ENCODE peak calls at places on chromosomes 3 and 15, in four cellular contexts. One of them, this sample, is unnamed.

GRCh38 chr3:110620118-110620517 is 451.5 kb upstream of the NECTIN3 start:
- DNase-seq in uterus: no peak
- DNase-seq in tibial nerve: no peak
- DNase-seq in adrenal gland: no peak
- DNase-seq in this sample: no peak

GRCh38 chr3:177037241-177037640 is 160.0 kb downstream of the TBL1XR1 start:
- DNase-seq in uterus: no peak
- DNase-seq in tibial nerve: no peak
- DNase-seq in adrenal gland: no peak
- DNase-seq in this sample: no peak

GRCh38 chr15:72838311-72838731 is 54.8 kb upstream of the ADPGK start:
- DNase-seq in uterus: no peak
- DNase-seq in tibial nerve: no peak
- DNase-seq in adrenal gland: no peak
- DNase-seq in this sample: peak

GRCh38 chr3:187101184-187102072 is 37.9 kb downstream of the RPL39L start:
- DNase-seq in uterus: peak
- DNase-seq in tibial nerve: peak
- DNase-seq in adrenal gland: peak
- DNase-seq in this sample: peak

GRCh38 chr15:60592386-60593339 is 113.7 kb upstream of the ICE2 start:
- DNase-seq in uterus: peak
- DNase-seq in tibial nerve: peak
- DNase-seq in adrenal gland: peak
- DNase-seq in this sample: peak

GRCh38 chr15:89462198-89462912 is 34.0 kb downstream of the RHCG start:
- DNase-seq in uterus: no peak
- DNase-seq in tibial nerve: no peak
- DNase-seq in adrenal gland: no peak
- DNase-seq in this sample: no peak

GRCh38 chr3:119297169-119297568 is 3.0 kb downstream of the ARHGAP31 start:
- DNase-seq in uterus: no peak
- DNase-seq in tibial nerve: peak
- DNase-seq in adrenal gland: no peak
- DNase-seq in this sample: no peak

GRCh38 chr3:25894101-25894500 is 104.2 kb downstream of the OXSM start:
- DNase-seq in uterus: no peak
- DNase-seq in tibial nerve: no peak
- DNase-seq in adrenal gland: no peak
- DNase-seq in this sample: no peak

GRCh38 chr3:43023766-43024165 is 44.7 kb downstream of the GASK1A start:
- DNase-seq in uterus: no peak
- DNase-seq in tibial nerve: no peak
- DNase-seq in adrenal gland: no peak
- DNase-seq in this sample: no peak

GRCh38 chr3:194760740-194761139 is 75.1 kb downstream of the FAM43A start:
- DNase-seq in uterus: no peak
- DNase-seq in tibial nerve: no peak
- DNase-seq in adrenal gland: no peak
- DNase-seq in this sample: no peak

GRCh38 chr3:155738580-155739076 is 6.2 kb downstream of the PLCH1 start:
- DNase-seq in uterus: no peak
- DNase-seq in tibial nerve: no peak
- DNase-seq in adrenal gland: no peak
- DNase-seq in this sample: no peak

GRCh38 chr3:126649556-126650092 is 5.3 kb downstream of the TXNRD3 start:
- DNase-seq in uterus: no peak
- DNase-seq in tibial nerve: no peak
- DNase-seq in adrenal gland: no peak
- DNase-seq in this sample: no peak

GRCh38 chr15:62035256-62035908 is 24.9 kb downstream of the VPS13C start:
- DNase-seq in uterus: no peak
- DNase-seq in tibial nerve: no peak
- DNase-seq in adrenal gland: no peak
- DNase-seq in this sample: no peak

GRCh38 chr3:117118604-117119003 is 409.0 kb downstream of the TUSC7 start:
- DNase-seq in uterus: no peak
- DNase-seq in tibial nerve: no peak
- DNase-seq in adrenal gland: no peak
- DNase-seq in this sample: no peak

GRCh38 chr3:30894521-30895289 is at the start of gene GADL1:
- DNase-seq in uterus: no peak
- DNase-seq in tibial nerve: peak
- DNase-seq in adrenal gland: peak
- DNase-seq in this sample: no peak

GRCh38 chr15:53976844-53977392 is 1.3 kb upstream of the UNC13C start:
- DNase-seq in uterus: no peak
- DNase-seq in tibial nerve: no peak
- DNase-seq in adrenal gland: no peak
- DNase-seq in this sample: no peak

GRCh38 chr15:81049835-81050234 is 49.1 kb downstream of the TLNRD1 start:
- DNase-seq in uterus: no peak
- DNase-seq in tibial nerve: no peak
- DNase-seq in adrenal gland: no peak
- DNase-seq in this sample: no peak

GRCh38 chr3:160756907-160757623 is 1.0 kb downstream of the PPM1L start:
- DNase-seq in uterus: no peak
- DNase-seq in tibial nerve: no peak
- DNase-seq in adrenal gland: peak
- DNase-seq in this sample: peak

GRCh38 chr3:67109651-67110204 is 111.6 kb downstream of the KBTBD8 start:
- DNase-seq in uterus: no peak
- DNase-seq in tibial nerve: no peak
- DNase-seq in adrenal gland: no peak
- DNase-seq in this sample: no peak

GRCh38 chr3:25428950-25429349 is 887 bp downstream of the RARB start:
- DNase-seq in uterus: no peak
- DNase-seq in tibial nerve: no peak
- DNase-seq in adrenal gland: no peak
- DNase-seq in this sample: no peak

GRCh38 chr3:63064216-63064755 is 189.1 kb upstream of the CADPS start:
- DNase-seq in uterus: no peak
- DNase-seq in tibial nerve: no peak
- DNase-seq in adrenal gland: no peak
- DNase-seq in this sample: no peak

GRCh38 chr15:60544581-60545115 is 65.7 kb upstream of the ICE2 start:
- DNase-seq in uterus: no peak
- DNase-seq in tibial nerve: no peak
- DNase-seq in adrenal gland: no peak
- DNase-seq in this sample: no peak

GRCh38 chr3:107410606-107411005 is 33.4 kb downstream of the CCDC54 start:
- DNase-seq in uterus: no peak
- DNase-seq in tibial nerve: no peak
- DNase-seq in adrenal gland: no peak
- DNase-seq in this sample: no peak

GRCh38 chr3:42300013-42300412 is 34.0 kb upstream of the CCK start:
- DNase-seq in uterus: no peak
- DNase-seq in tibial nerve: no peak
- DNase-seq in adrenal gland: peak
- DNase-seq in this sample: no peak

DNA sequence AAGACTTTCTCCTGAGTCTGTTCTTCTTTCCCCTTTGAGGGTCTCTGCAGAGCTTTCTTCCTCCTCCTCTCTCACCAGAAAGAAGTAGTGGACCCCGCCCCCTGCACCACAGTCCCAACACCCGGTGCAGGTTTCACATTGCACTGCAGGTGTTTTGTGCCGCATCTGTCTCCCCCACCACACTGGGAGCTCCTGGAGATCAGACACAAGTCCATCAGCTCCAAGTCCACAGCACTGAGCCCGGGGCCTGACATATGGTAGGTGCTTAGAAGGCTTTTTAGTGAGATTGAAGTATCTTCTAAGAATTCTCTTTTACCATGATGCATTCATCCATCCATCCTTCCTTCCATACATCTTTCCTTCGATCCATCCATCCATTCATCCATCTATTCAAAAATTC is 9.8 kb downstream of the STRA6 start:
- DNase-seq in uterus: no peak
- DNase-seq in tibial nerve: no peak
- DNase-seq in adrenal gland: no peak
- DNase-seq in this sample: no peak
- H3K4me3 ChIP-seq in uterus: no peak
- H3K4me3 ChIP-seq in tibial nerve: no peak
- H3K4me3 ChIP-seq in adrenal gland: no peak
- H3K4me3 ChIP-seq in this sample: no peak

GRCh38 chr3:48548731-48549705 is 7.6 kb downstream of the PFKFB4 start:
- DNase-seq in uterus: peak
- DNase-seq in tibial nerve: peak
- DNase-seq in adrenal gland: peak
- DNase-seq in this sample: peak
- TF ChIP-seq CTCF in uterus: peak
- TF ChIP-seq CTCF in tibial nerve: peak
- TF ChIP-seq CTCF in adrenal gland: peak
- TF ChIP-seq CTCF in this sample: no peak

GRCh38 chr15:99451484-99451883 is 114.3 kb upstream of the MEF2A start:
- DNase-seq in uterus: no peak
- DNase-seq in tibial nerve: no peak
- DNase-seq in adrenal gland: no peak
- DNase-seq in this sample: no peak

GRCh38 chr15:99454107-99454809 is 111.5 kb upstream of the MEF2A start:
- DNase-seq in uterus: no peak
- DNase-seq in tibial nerve: no peak
- DNase-seq in adrenal gland: no peak
- DNase-seq in this sample: peak

GRCh38 chr15:99452010-99452409 is 113.8 kb upstream of the MEF2A start:
- DNase-seq in uterus: no peak
- DNase-seq in tibial nerve: no peak
- DNase-seq in adrenal gland: no peak
- DNase-seq in this sample: no peak

GRCh38 chr15:99453646-99454045 is 112.1 kb upstream of the MEF2A start:
- DNase-seq in uterus: no peak
- DNase-seq in tibial nerve: no peak
- DNase-seq in adrenal gland: no peak
- DNase-seq in this sample: no peak

DNA sequence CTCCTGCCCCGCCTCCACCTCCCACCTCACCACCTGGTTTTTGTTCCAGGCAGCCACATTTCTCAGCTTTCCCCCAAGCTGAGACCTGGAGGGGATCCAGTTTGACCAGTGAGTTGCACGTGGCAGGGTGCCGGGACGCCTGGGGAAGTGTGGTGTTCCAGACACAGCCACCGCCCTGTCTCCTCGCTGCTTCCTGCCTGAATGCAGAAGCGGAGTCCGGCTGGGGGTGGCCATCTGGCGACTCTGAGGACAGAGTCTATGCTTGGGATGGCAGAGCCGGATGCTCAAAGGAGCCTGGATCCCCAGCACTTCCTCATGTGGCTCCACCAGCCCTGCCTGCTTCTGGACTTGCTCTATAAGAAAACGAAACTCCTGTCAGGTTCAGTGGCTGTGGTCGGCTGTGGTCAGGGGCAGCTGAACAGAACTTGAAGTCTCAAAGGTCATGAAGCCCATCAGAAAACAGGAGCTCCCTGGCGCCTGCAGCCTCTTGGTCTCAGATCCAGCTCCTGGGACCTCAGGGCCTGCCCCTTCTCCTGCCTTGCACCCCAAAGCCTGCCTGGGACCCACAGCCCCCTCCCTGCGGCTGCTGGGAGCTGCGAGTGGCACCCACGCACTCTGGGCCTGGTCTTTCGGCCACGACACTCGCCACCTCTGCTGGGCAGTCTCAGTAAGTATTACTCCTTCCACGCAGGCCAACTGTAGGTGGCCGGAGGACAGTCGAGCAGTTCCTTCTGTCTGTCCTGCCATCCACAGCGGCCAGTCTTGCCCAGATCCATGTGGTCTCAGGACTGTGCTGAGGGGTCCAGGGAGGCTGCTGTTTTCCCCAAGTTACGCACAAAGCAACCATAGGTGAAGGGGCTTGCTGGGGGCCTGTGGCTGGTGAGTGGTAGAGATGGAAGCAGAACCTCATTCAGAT is 112.8 kb upstream of the MEF2A start:
- DNase-seq in uterus: peak
- DNase-seq in tibial nerve: peak
- DNase-seq in adrenal gland: peak
- DNase-seq in this sample: peak
- TF ChIP-seq POLR2A in uterus: no peak
- TF ChIP-seq POLR2A in tibial nerve: no peak
- TF ChIP-seq POLR2A in adrenal gland: peak
- TF ChIP-seq POLR2A in this sample: no peak

GRCh38 chr3:8486945-8487344 is 14.7 kb upstream of the LMCD1 start:
- DNase-seq in uterus: peak
- DNase-seq in tibial nerve: no peak
- DNase-seq in adrenal gland: no peak
- DNase-seq in this sample: no peak

GRCh38 chr3:8486434-8486833 is 15.2 kb upstream of the LMCD1 start:
- DNase-seq in uterus: no peak
- DNase-seq in tibial nerve: no peak
- DNase-seq in adrenal gland: no peak
- DNase-seq in this sample: no peak

GRCh38 chr3:8485141-8485840 is 16.3 kb upstream of the LMCD1 start:
- DNase-seq in uterus: no peak
- DNase-seq in tibial nerve: no peak
- DNase-seq in adrenal gland: no peak
- DNase-seq in this sample: no peak

GRCh38 chr3:8484409-8485140 is 17.0 kb upstream of the LMCD1 start:
- DNase-seq in uterus: no peak
- DNase-seq in tibial nerve: no peak
- DNase-seq in adrenal gland: no peak
- DNase-seq in this sample: no peak

DNA sequence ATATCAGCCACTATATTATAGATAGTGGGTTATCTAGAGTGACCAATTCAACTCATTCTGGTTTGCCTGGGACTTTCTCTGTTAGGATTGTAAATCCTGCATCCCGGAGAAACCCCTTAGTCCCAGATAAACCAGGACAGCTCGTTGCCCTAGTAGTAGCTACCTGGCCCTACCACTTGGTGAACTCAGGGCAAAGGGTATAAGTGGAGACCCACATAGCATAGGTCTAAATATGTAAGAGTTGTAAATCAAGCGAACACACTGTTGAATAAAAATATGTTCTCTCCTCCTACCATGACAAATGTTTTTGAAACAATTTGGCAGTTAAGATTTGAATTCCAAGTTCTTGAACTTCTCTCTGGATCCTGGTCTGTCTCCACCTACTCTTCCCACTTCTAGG is 15.7 kb upstream of the LMCD1 start:
- DNase-seq in uterus: no peak
- DNase-seq in tibial nerve: no peak
- DNase-seq in adrenal gland: no peak
- DNase-seq in this sample: no peak
- H3K4me3 ChIP-seq in uterus: no peak
- H3K4me3 ChIP-seq in tibial nerve: no peak
- H3K4me3 ChIP-seq in adrenal gland: no peak
- H3K4me3 ChIP-seq in this sample: no peak

DNA sequence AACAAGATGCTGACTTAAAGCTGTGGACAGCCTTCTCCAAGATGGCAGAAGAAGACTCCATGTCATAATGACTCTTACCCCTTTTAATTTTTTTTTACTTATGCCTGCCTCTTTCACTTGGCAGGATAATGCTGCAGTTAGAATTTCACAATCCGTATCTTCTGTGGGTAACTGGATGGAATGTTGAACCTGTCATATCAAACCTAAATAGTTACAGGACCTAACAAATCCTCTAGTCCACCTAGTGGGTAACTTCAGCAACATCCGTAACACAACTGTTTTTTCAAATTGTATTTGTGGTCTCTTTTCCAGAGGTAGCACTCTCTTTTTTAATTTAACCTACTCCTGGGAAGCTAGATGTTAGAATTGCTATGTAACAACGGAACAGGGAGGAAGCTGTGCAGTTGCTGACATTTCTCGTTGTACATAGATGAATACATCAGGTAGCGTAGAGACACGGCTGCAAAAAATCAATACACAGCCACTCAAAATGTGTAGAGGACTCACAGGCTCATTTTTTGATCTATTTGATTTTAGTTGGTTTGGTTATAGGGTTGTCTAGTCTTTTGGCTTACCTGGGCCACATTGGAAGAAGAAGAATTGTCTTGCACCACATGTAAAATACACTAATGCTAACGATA is 43.9 kb upstream of the TRPM1 start:
- DNase-seq in uterus: no peak
- DNase-seq in tibial nerve: no peak
- DNase-seq in adrenal gland: no peak
- DNase-seq in this sample: no peak
- TF ChIP-seq CTCF in uterus: no peak
- TF ChIP-seq CTCF in tibial nerve: no peak
- TF ChIP-seq CTCF in adrenal gland: no peak
- TF ChIP-seq CTCF in this sample: no peak

This sample was measured in lower leg skin.